ENCODE peak calls at places on chromosomes 4 and X, in ten cellular contexts. R, I, H, P, Z, X, T, Y, G and S are unnamed samples.

GRCh38 chr4:186765673-186766546 is 42.3 kb upstream of the FAT1 start:
- DNase-seq in R (no peak), I (peak; percentile 85), H (no peak), P (no peak), Z (peak; percentile 80), X (no peak), T (no peak), Y (no peak), G (no peak), S (no peak)

GRCh38 chr4:82031386-82031785 is 342.4 kb downstream of the HNRNPD start:
- DNase-seq in R (no peak), I (no peak), H (no peak), P (no peak), Z (no peak), X (no peak), T (no peak), Y (no peak), G (no peak), S (no peak)

GRCh38 chr4:157983300-157983699 is 189.5 kb downstream of the GASK1B start:
- DNase-seq in R (no peak), I (no peak), H (no peak), P (no peak), Z (no peak), X (peak; percentile 6), T (no peak), Y (peak; percentile 33), G (no peak), S (no peak)

GRCh38 chr4:73978886-73979285 is 2.9 kb downstream of the PF4 start:
- DNase-seq in R (no peak), I (no peak), H (no peak), P (no peak), Z (peak; percentile 46), X (peak; percentile 75), T (no peak), Y (peak; percentile 88), G (no peak), S (no peak)

GRCh38 chr4:149296503-149296902 is 519.1 kb downstream of the IQCM start:
- DNase-seq in R (no peak), I (no peak), H (no peak), P (no peak), Z (no peak), X (no peak), T (no peak), Y (no peak), G (no peak), S (no peak)

GRCh38 chr4:169640261-169640880 is 20.0 kb downstream of the CLCN3 start:
- DNase-seq in R (no peak), I (no peak), H (no peak), P (no peak), Z (no peak), X (peak; percentile 91), T (no peak), Y (peak; percentile 92), G (no peak), S (no peak)

GRCh38 chr4:77826280-77826679 is 7.1 kb upstream of the CNOT6L start:
- DNase-seq in R (no peak), I (no peak), H (no peak), P (no peak), Z (no peak), X (no peak), T (no peak), Y (no peak), G (no peak), S (no peak)

GRCh38 chr4:164357957-164358356 is 396.0 kb upstream of the SMIM31 start:
- DNase-seq in R (no peak), I (no peak), H (no peak), P (no peak), Z (no peak), X (no peak), T (no peak), Y (peak; percentile 24), G (no peak), S (no peak)

GRCh38 chr4:54109226-54110018 is 9.5 kb downstream of the GSX2 start:
- DNase-seq in R (no peak), I (no peak), H (no peak), P (no peak), Z (no peak), X (no peak), T (no peak), Y (no peak), G (no peak), S (no peak)

GRCh38 chr4:13920901-13921300 is 293.4 kb upstream of the BOD1L1 start:
- DNase-seq in R (no peak), I (peak; percentile 20), H (peak; percentile 100), P (no peak), Z (peak; percentile 72), X (peak; percentile 99), T (peak; percentile 89), Y (peak; percentile 100), G (no peak), S (no peak)

GRCh38 chrX:53474707-53475106 is 40.5 kb upstream of the HSD17B10 start:
- DNase-seq in R (no peak), I (no peak), H (no peak), P (no peak), Z (no peak), X (no peak), T (no peak), Y (no peak), G (no peak), S (no peak)

GRCh38 chr4:142984871-142985585 is 138.9 kb upstream of the INPP4B start:
- DNase-seq in R (no peak), I (peak; percentile 19), H (no peak), P (no peak), Z (peak; percentile 46), X (peak; percentile 61), T (no peak), Y (peak; percentile 13), G (no peak), S (no peak)

GRCh38 chr4:44722001-44722400 is 4.4 kb downstream of the GNPDA2 start:
- DNase-seq in R (no peak), I (no peak), H (no peak), P (no peak), Z (no peak), X (no peak), T (no peak), Y (no peak), G (no peak), S (no peak)

GRCh38 chr4:15965325-15965724 is 2.4 kb upstream of the FGFBP2 start:
- DNase-seq in R (no peak), I (no peak), H (no peak), P (no peak), Z (no peak), X (no peak), T (no peak), Y (no peak), G (no peak), S (no peak)

GRCh38 chrX:137031517-137032377 is 2.0 kb downstream of the GPR101 start:
- DNase-seq in R (peak; percentile 19), I (no peak), H (peak; percentile 10), P (peak; percentile 66), Z (no peak), X (peak; percentile 55), T (no peak), Y (peak; percentile 44), G (no peak), S (peak; percentile 63)

GRCh38 chr4:7372673-7373072 is 62.1 kb downstream of the PSAPL1 start:
- DNase-seq in R (no peak), I (no peak), H (no peak), P (no peak), Z (no peak), X (no peak), T (no peak), Y (no peak), G (no peak), S (no peak)

GRCh38 chr4:37641886-37642849 is 44.0 kb downstream of the RELL1 start:
- DNase-seq in R (no peak), I (no peak), H (no peak), P (no peak), Z (no peak), X (no peak), T (no peak), Y (no peak), G (no peak), S (no peak)

GRCh38 chr4:159042097-159042605 is 60.7 kb upstream of the RAPGEF2 start:
- DNase-seq in R (no peak), I (peak; percentile 41), H (no peak), P (no peak), Z (no peak), X (no peak), T (no peak), Y (no peak), G (no peak), S (no peak)

GRCh38 chr4:7699040-7699439 is 240.6 kb downstream of the AFAP1 start:
- DNase-seq in R (no peak), I (no peak), H (peak; percentile 32), P (no peak), Z (no peak), X (peak; percentile 93), T (no peak), Y (peak; percentile 83), G (no peak), S (no peak)

GRCh38 chrX:136251042-136251991 is at the start of gene MAP7D3:
- DNase-seq in R (peak; percentile 39), I (peak; percentile 57), H (no peak), P (peak; percentile 71), Z (peak; percentile 53), X (peak; percentile 80), T (peak; percentile 87), Y (peak; percentile 33), G (peak; percentile 56), S (peak; percentile 45)

GRCh38 chrX:44183329-44183728 is 160.1 kb downstream of the EFHC2 start:
- DNase-seq in R (no peak), I (no peak), H (no peak), P (no peak), Z (no peak), X (no peak), T (no peak), Y (no peak), G (no peak), S (no peak)

GRCh38 chr4:184400375-184400870 is 73.9 kb downstream of the IRF2 start:
- DNase-seq in R (no peak), I (no peak), H (peak; percentile 48), P (no peak), Z (peak; percentile 15), X (peak; percentile 94), T (no peak), Y (peak; percentile 96), G (no peak), S (no peak)

GRCh38 chr4:45550766-45551366 is 573.0 kb downstream of the GABRG1 start:
- DNase-seq in R (no peak), I (no peak), H (no peak), P (no peak), Z (no peak), X (peak; percentile 23), T (no peak), Y (no peak), G (no peak), S (no peak)

GRCh38 chr4:173167793-173168395 is 717 bp upstream of the GALNT7 start:
- DNase-seq in R (no peak), I (peak; percentile 66), H (no peak), P (peak; percentile 48), Z (peak; percentile 62), X (peak; percentile 57), T (no peak), Y (peak; percentile 35), G (peak; percentile 0), S (peak; percentile 59)